ENCODE peak calls at places on chromosomes 2 and 18, in ten cellular contexts. One of them, this sample, is unnamed. For H3K27me3 and H3K4me1, the result is how much of the 10 kb centered on the place peaks cover.

GRCh38 chr2:36376319-36376765 is 20.8 kb downstream of the CRIM1 start:
- DNase-seq in MM.1S: no peak
- DNase-seq in esophagus squamous epithelium: no peak
- DNase-seq in psoas muscle: peak
- DNase-seq in H9: no peak
- DNase-seq in left ventricle myocardium inferior: peak
- DNase-seq in Peyer's patch: peak
- DNase-seq in GM23248: peak
- DNase-seq in right lobe of liver: peak
- DNase-seq in ascending aorta: no peak
- DNase-seq in this sample: no peak

GRCh38 chr2:64133354-64133753 is 10.9 kb downstream of the PELI1 start:
- DNase-seq in esophagus squamous epithelium: no peak
- DNase-seq in GM23248: no peak
- DNase-seq in MM.1S: no peak
- DNase-seq in H9: no peak
- DNase-seq in right lobe of liver: no peak
- DNase-seq in left ventricle myocardium inferior: no peak
- DNase-seq in Peyer's patch: no peak
- DNase-seq in ascending aorta: no peak
- DNase-seq in psoas muscle: no peak
- DNase-seq in this sample: no peak

GRCh38 chr2:39730276-39730675 is 48.8 kb downstream of the THUMPD2 start:
- DNase-seq in esophagus squamous epithelium: no peak
- DNase-seq in Peyer's patch: no peak
- DNase-seq in psoas muscle: no peak
- DNase-seq in ascending aorta: no peak
- DNase-seq in left ventricle myocardium inferior: no peak
- DNase-seq in H9: no peak
- DNase-seq in right lobe of liver: no peak
- DNase-seq in GM23248: no peak
- DNase-seq in MM.1S: no peak
- DNase-seq in this sample: no peak

GRCh38 chr18:3726241-3726951 is 276.4 kb downstream of the TGIF1 start:
- DNase-seq in Peyer's patch: no peak
- DNase-seq in GM23248: no peak
- DNase-seq in H9: no peak
- DNase-seq in left ventricle myocardium inferior: no peak
- DNase-seq in ascending aorta: no peak
- DNase-seq in psoas muscle: no peak
- DNase-seq in right lobe of liver: no peak
- DNase-seq in esophagus squamous epithelium: no peak
- DNase-seq in MM.1S: no peak
- DNase-seq in this sample: no peak

GRCh38 chr2:134677866-134678774 is 40.7 kb downstream of the TMEM163 start:
- DNase-seq in ascending aorta: no peak
- DNase-seq in psoas muscle: no peak
- DNase-seq in GM23248: no peak
- DNase-seq in left ventricle myocardium inferior: no peak
- DNase-seq in right lobe of liver: no peak
- DNase-seq in H9: no peak
- DNase-seq in esophagus squamous epithelium: no peak
- DNase-seq in Peyer's patch: no peak
- DNase-seq in MM.1S: no peak
- DNase-seq in this sample: no peak

GRCh38 chr2:117378653-117379052 is 435.8 kb upstream of the DDX18 start:
- DNase-seq in MM.1S: no peak
- DNase-seq in esophagus squamous epithelium: no peak
- DNase-seq in right lobe of liver: no peak
- DNase-seq in psoas muscle: no peak
- DNase-seq in H9: no peak
- DNase-seq in ascending aorta: no peak
- DNase-seq in GM23248: no peak
- DNase-seq in left ventricle myocardium inferior: no peak
- DNase-seq in Peyer's patch: no peak
- DNase-seq in this sample: no peak

GRCh38 chr2:240572141-240573031 is 4.1 kb downstream of the RNPEPL1 start:
- DNase-seq in H9: no peak
- DNase-seq in psoas muscle: peak
- DNase-seq in ascending aorta: no peak
- DNase-seq in MM.1S: no peak
- DNase-seq in esophagus squamous epithelium: no peak
- DNase-seq in GM23248: no peak
- DNase-seq in left ventricle myocardium inferior: peak
- DNase-seq in right lobe of liver: peak
- DNase-seq in Peyer's patch: peak
- DNase-seq in this sample: no peak

GRCh38 chr18:72672364-72673151 is 128.4 kb upstream of the CBLN2 start:
- DNase-seq in H9: no peak
- DNase-seq in Peyer's patch: no peak
- DNase-seq in GM23248: peak
- DNase-seq in right lobe of liver: no peak
- DNase-seq in psoas muscle: no peak
- DNase-seq in left ventricle myocardium inferior: no peak
- DNase-seq in ascending aorta: no peak
- DNase-seq in MM.1S: peak
- DNase-seq in esophagus squamous epithelium: no peak
- DNase-seq in this sample: no peak

GRCh38 chr18:74869904-74870863 is 272.5 kb downstream of the ZNF407 start:
- DNase-seq in GM23248: no peak
- DNase-seq in right lobe of liver: no peak
- DNase-seq in Peyer's patch: no peak
- DNase-seq in MM.1S: peak
- DNase-seq in ascending aorta: no peak
- DNase-seq in esophagus squamous epithelium: no peak
- DNase-seq in psoas muscle: no peak
- DNase-seq in left ventricle myocardium inferior: no peak
- DNase-seq in H9: no peak
- DNase-seq in this sample: no peak

GRCh38 chr2:109142416-109143210 is 13.6 kb downstream of the SH3RF3 start:
- DNase-seq in psoas muscle: no peak
- DNase-seq in GM23248: no peak
- DNase-seq in right lobe of liver: no peak
- DNase-seq in ascending aorta: no peak
- DNase-seq in MM.1S: no peak
- DNase-seq in esophagus squamous epithelium: no peak
- DNase-seq in H9: no peak
- DNase-seq in left ventricle myocardium inferior: no peak
- DNase-seq in Peyer's patch: no peak
- DNase-seq in this sample: no peak

GRCh38 chr18:23196119-23197004 is 61.1 kb downstream of the CABLES1 start:
- DNase-seq in H9: peak
- DNase-seq in esophagus squamous epithelium: no peak
- DNase-seq in right lobe of liver: no peak
- DNase-seq in Peyer's patch: no peak
- DNase-seq in left ventricle myocardium inferior: no peak
- DNase-seq in GM23248: no peak
- DNase-seq in MM.1S: peak
- DNase-seq in ascending aorta: no peak
- DNase-seq in psoas muscle: no peak
- DNase-seq in this sample: no peak

GRCh38 chr2:160442603-160443002 is 51.0 kb downstream of the RBMS1 start:
- DNase-seq in esophagus squamous epithelium: no peak
- DNase-seq in GM23248: no peak
- DNase-seq in psoas muscle: no peak
- DNase-seq in Peyer's patch: no peak
- DNase-seq in H9: no peak
- DNase-seq in left ventricle myocardium inferior: no peak
- DNase-seq in MM.1S: no peak
- DNase-seq in ascending aorta: no peak
- DNase-seq in right lobe of liver: no peak
- DNase-seq in this sample: no peak

GRCh38 chr2:234643407-234643806 is 146.5 kb upstream of the ARL4C start:
- DNase-seq in esophagus squamous epithelium: no peak
- DNase-seq in GM23248: peak
- DNase-seq in psoas muscle: no peak
- DNase-seq in H9: no peak
- DNase-seq in right lobe of liver: no peak
- DNase-seq in left ventricle myocardium inferior: no peak
- DNase-seq in Peyer's patch: no peak
- DNase-seq in ascending aorta: no peak
- DNase-seq in MM.1S: peak
- DNase-seq in this sample: no peak

GRCh38 chr2:176018708-176019107 is 16.6 kb upstream of the LNPK start:
- DNase-seq in psoas muscle: no peak
- DNase-seq in ascending aorta: no peak
- DNase-seq in Peyer's patch: no peak
- DNase-seq in MM.1S: no peak
- DNase-seq in right lobe of liver: no peak
- DNase-seq in H9: no peak
- DNase-seq in esophagus squamous epithelium: no peak
- DNase-seq in GM23248: peak
- DNase-seq in left ventricle myocardium inferior: no peak
- DNase-seq in this sample: no peak
- H3K27me3 ChIP-seq in psoas muscle: under half
- H3K27me3 ChIP-seq in ascending aorta: under half
- H3K27me3 ChIP-seq in Peyer's patch: under half
- H3K27me3 ChIP-seq in MM.1S: under half
- H3K27me3 ChIP-seq in right lobe of liver: under half
- H3K27me3 ChIP-seq in H9: under half
- H3K27me3 ChIP-seq in esophagus squamous epithelium: under half
- H3K27me3 ChIP-seq in GM23248: under half
- H3K27me3 ChIP-seq in left ventricle myocardium inferior: under half
- H3K27me3 ChIP-seq in this sample: under half

DNA sequence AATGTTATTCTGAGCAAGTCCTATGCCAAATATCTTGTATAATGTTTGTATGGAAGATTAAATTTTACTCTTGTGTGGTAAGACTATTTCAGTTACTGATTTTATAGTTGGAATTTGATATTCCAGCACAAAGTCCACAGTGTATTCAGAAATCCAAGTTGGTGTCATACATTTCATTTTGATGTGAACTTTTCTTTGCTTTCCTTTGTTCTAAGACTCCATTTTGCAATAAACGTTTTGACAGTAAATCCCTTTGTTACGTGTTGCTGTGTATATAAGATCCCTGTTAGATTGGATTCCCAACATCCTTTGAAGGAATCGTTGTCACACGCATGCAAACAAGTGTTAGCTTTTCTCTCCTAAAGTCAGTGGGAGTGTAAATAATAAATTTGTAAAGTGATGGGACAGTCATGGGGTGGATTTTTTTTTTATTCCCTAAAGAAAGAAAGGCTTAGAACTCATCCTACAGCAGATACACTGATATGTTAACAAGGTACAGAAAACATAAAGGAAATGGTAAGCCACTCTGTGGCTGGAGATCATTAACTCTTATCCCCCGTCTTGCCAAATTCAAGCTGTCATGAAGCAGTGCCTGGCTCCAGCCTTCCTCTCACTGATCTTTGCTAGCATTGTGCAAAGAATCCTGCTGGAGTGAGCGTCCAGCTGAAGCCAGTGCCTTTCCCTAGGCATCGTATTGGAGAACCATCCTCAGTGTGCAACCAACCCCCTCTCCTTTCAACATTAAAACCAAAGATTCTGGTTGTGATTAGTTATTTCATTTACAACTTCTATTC is 127.6 kb upstream of the CDCA7 start:
- DNase-seq in psoas muscle: no peak
- DNase-seq in MM.1S: no peak
- DNase-seq in esophagus squamous epithelium: no peak
- DNase-seq in H9: no peak
- DNase-seq in Peyer's patch: no peak
- DNase-seq in left ventricle myocardium inferior: no peak
- DNase-seq in right lobe of liver: no peak
- DNase-seq in ascending aorta: no peak
- DNase-seq in GM23248: no peak
- DNase-seq in this sample: no peak
- H3K4me1 ChIP-seq in psoas muscle: under half
- H3K4me1 ChIP-seq in MM.1S: under half
- H3K4me1 ChIP-seq in esophagus squamous epithelium: under half
- H3K4me1 ChIP-seq in H9: under half
- H3K4me1 ChIP-seq in Peyer's patch: under half
- H3K4me1 ChIP-seq in left ventricle myocardium inferior: under half
- H3K4me1 ChIP-seq in right lobe of liver: under half
- H3K4me1 ChIP-seq in ascending aorta: under half
- H3K4me1 ChIP-seq in GM23248: under half
- H3K4me1 ChIP-seq in this sample: under half

GRCh38 chr2:7403092-7403775 is 486.0 kb downstream of the RNF144A start:
- DNase-seq in H9: no peak
- DNase-seq in ascending aorta: no peak
- DNase-seq in right lobe of liver: no peak
- DNase-seq in psoas muscle: no peak
- DNase-seq in esophagus squamous epithelium: no peak
- DNase-seq in GM23248: no peak
- DNase-seq in left ventricle myocardium inferior: no peak
- DNase-seq in MM.1S: no peak
- DNase-seq in Peyer's patch: no peak
- DNase-seq in this sample: no peak

GRCh38 chr2:7405861-7406715 is 488.9 kb downstream of the RNF144A start:
- DNase-seq in GM23248: peak
- DNase-seq in psoas muscle: no peak
- DNase-seq in left ventricle myocardium inferior: no peak
- DNase-seq in H9: no peak
- DNase-seq in MM.1S: no peak
- DNase-seq in esophagus squamous epithelium: no peak
- DNase-seq in right lobe of liver: no peak
- DNase-seq in Peyer's patch: no peak
- DNase-seq in ascending aorta: no peak
- DNase-seq in this sample: no peak

DNA sequence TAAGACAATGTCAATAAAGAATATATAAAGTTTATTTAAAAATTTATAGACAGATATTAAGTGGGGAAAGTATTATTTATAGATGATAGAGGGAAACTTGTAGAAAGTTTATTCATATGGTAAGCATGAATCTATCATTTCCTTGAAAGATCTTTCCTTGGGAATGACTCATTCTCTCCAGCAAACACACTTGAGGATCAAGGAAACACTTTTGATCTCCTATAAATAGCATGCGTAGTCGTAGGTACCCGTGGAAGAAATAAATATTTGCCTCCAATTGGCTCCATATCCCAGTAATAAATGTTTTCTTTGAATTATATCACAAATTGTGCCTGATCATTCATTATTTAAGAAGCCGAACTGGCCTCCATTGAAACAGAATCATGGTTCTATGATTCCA is 483.4 kb downstream of the RNF144A start:
- DNase-seq in MM.1S: no peak
- DNase-seq in H9: no peak
- DNase-seq in esophagus squamous epithelium: no peak
- DNase-seq in left ventricle myocardium inferior: no peak
- DNase-seq in right lobe of liver: no peak
- DNase-seq in Peyer's patch: no peak
- DNase-seq in ascending aorta: no peak
- DNase-seq in GM23248: no peak
- DNase-seq in psoas muscle: no peak
- DNase-seq in this sample: no peak
- H3K27me3 ChIP-seq in MM.1S: under half
- H3K27me3 ChIP-seq in H9: under half
- H3K27me3 ChIP-seq in esophagus squamous epithelium: under half
- H3K27me3 ChIP-seq in left ventricle myocardium inferior: half or more
- H3K27me3 ChIP-seq in right lobe of liver: under half
- H3K27me3 ChIP-seq in Peyer's patch: under half
- H3K27me3 ChIP-seq in ascending aorta: under half
- H3K27me3 ChIP-seq in GM23248: under half
- H3K27me3 ChIP-seq in psoas muscle: under half
- H3K27me3 ChIP-seq in this sample: under half

DNA sequence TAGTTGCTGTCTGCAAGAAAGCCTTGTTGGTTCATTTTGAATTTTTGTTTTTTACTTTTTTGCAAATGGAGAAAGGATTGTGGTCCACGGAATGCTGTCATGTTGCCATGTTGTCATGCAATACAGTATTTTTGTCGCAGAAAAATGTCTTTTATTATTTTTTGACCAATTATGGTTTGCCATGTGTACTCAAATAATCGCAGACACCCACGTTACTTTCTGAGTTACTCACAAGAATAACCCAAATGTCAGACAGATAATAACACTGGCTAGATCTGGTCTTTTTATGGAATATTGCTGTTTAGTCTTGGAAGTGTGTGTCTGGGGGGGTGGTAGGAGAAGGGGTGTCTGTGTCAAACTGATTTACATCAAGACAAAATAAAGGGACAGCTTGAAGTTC is 188.9 kb downstream of the LTBP1 start:
- DNase-seq in esophagus squamous epithelium: no peak
- DNase-seq in Peyer's patch: no peak
- DNase-seq in psoas muscle: no peak
- DNase-seq in right lobe of liver: no peak
- DNase-seq in ascending aorta: no peak
- DNase-seq in MM.1S: no peak
- DNase-seq in H9: no peak
- DNase-seq in left ventricle myocardium inferior: no peak
- DNase-seq in GM23248: peak
- DNase-seq in this sample: no peak
- H3K4me1 ChIP-seq in esophagus squamous epithelium: under half
- H3K4me1 ChIP-seq in Peyer's patch: under half
- H3K4me1 ChIP-seq in psoas muscle: under half
- H3K4me1 ChIP-seq in right lobe of liver: under half
- H3K4me1 ChIP-seq in ascending aorta: under half
- H3K4me1 ChIP-seq in MM.1S: under half
- H3K4me1 ChIP-seq in H9: under half
- H3K4me1 ChIP-seq in left ventricle myocardium inferior: half or more
- H3K4me1 ChIP-seq in GM23248: under half
- H3K4me1 ChIP-seq in this sample: under half

This sample was measured in CD8-positive, alpha-beta T cell.